ENCODE peak calls at places on chromosomes 16 and 17, in ten cellular contexts. One of them, this sample, is unnamed.

GRCh38 chr17:69166957-69167356 is 25.3 kb upstream of the ABCA6 start:
- DNase-seq in body of pancreas: no peak
- DNase-seq in breast epithelium: no peak
- DNase-seq in A549: no peak
- DNase-seq in heart left ventricle: no peak
- DNase-seq in testis: no peak
- DNase-seq in HCT116: no peak
- DNase-seq in endothelial cell of umbilical vein: no peak
- DNase-seq in suprapubic skin: no peak
- DNase-seq in vagina: no peak
- DNase-seq in this sample: no peak

GRCh38 chr17:70187383-70187782 is 18.1 kb downstream of the KCNJ2 start:
- DNase-seq in body of pancreas: no peak
- DNase-seq in breast epithelium: no peak
- DNase-seq in A549: no peak
- DNase-seq in heart left ventricle: no peak
- DNase-seq in testis: no peak
- DNase-seq in HCT116: no peak
- DNase-seq in endothelial cell of umbilical vein: no peak
- DNase-seq in suprapubic skin: no peak
- DNase-seq in vagina: no peak
- DNase-seq in this sample: no peak

GRCh38 chr17:78611636-78612035 is 34.4 kb upstream of the DNAH17 start:
- DNase-seq in body of pancreas: no peak
- DNase-seq in breast epithelium: no peak
- DNase-seq in A549: no peak
- DNase-seq in heart left ventricle: no peak
- DNase-seq in testis: no peak
- DNase-seq in HCT116: no peak
- DNase-seq in endothelial cell of umbilical vein: no peak
- DNase-seq in suprapubic skin: no peak
- DNase-seq in vagina: no peak
- DNase-seq in this sample: no peak

GRCh38 chr16:71360378-71360777 is 1.9 kb downstream of the CALB2 start:
- DNase-seq in body of pancreas: no peak
- DNase-seq in breast epithelium: no peak
- DNase-seq in A549: peak
- DNase-seq in heart left ventricle: no peak
- DNase-seq in testis: peak
- DNase-seq in HCT116: peak
- DNase-seq in endothelial cell of umbilical vein: peak
- DNase-seq in suprapubic skin: no peak
- DNase-seq in vagina: no peak
- DNase-seq in this sample: no peak

GRCh38 chr17:55285340-55286301 is 20.9 kb downstream of the HLF start:
- DNase-seq in body of pancreas: peak
- DNase-seq in breast epithelium: peak
- DNase-seq in A549: no peak
- DNase-seq in heart left ventricle: peak
- DNase-seq in testis: peak
- DNase-seq in HCT116: no peak
- DNase-seq in endothelial cell of umbilical vein: peak
- DNase-seq in suprapubic skin: peak
- DNase-seq in vagina: peak
- DNase-seq in this sample: peak

GRCh38 chr17:44556114-44556853 is 1.0 kb upstream of the FZD2 start:
- DNase-seq in body of pancreas: peak
- DNase-seq in breast epithelium: no peak
- DNase-seq in A549: peak
- DNase-seq in heart left ventricle: peak
- DNase-seq in testis: peak
- DNase-seq in HCT116: peak
- DNase-seq in endothelial cell of umbilical vein: peak
- DNase-seq in suprapubic skin: no peak
- DNase-seq in vagina: no peak
- DNase-seq in this sample: peak

GRCh38 chr16:68644303-68644702 is 807 bp upstream of the CDH3 start:
- DNase-seq in body of pancreas: no peak
- DNase-seq in breast epithelium: no peak
- DNase-seq in A549: no peak
- DNase-seq in heart left ventricle: no peak
- DNase-seq in testis: no peak
- DNase-seq in HCT116: no peak
- DNase-seq in endothelial cell of umbilical vein: no peak
- DNase-seq in suprapubic skin: no peak
- DNase-seq in vagina: no peak
- DNase-seq in this sample: peak

GRCh38 chr17:8121531-8122390 is 2.1 kb downstream of the HES7 start:
- DNase-seq in body of pancreas: no peak
- DNase-seq in breast epithelium: no peak
- DNase-seq in A549: peak
- DNase-seq in heart left ventricle: peak
- DNase-seq in testis: peak
- DNase-seq in HCT116: peak
- DNase-seq in endothelial cell of umbilical vein: peak
- DNase-seq in suprapubic skin: no peak
- DNase-seq in vagina: no peak
- DNase-seq in this sample: peak

GRCh38 chr16:56615353-56615752 is 7.0 kb downstream of the MT2A start:
- DNase-seq in body of pancreas: no peak
- DNase-seq in breast epithelium: no peak
- DNase-seq in A549: no peak
- DNase-seq in heart left ventricle: no peak
- DNase-seq in testis: no peak
- DNase-seq in HCT116: no peak
- DNase-seq in endothelial cell of umbilical vein: no peak
- DNase-seq in suprapubic skin: no peak
- DNase-seq in vagina: no peak
- DNase-seq in this sample: no peak

GRCh38 chr16:67399218-67399733 is 6.0 kb upstream of the TPPP3 start:
- DNase-seq in body of pancreas: peak
- DNase-seq in breast epithelium: no peak
- DNase-seq in A549: peak
- DNase-seq in heart left ventricle: no peak
- DNase-seq in testis: peak
- DNase-seq in HCT116: no peak
- DNase-seq in endothelial cell of umbilical vein: peak
- DNase-seq in suprapubic skin: no peak
- DNase-seq in vagina: no peak
- DNase-seq in this sample: peak

GRCh38 chr17:52647411-52647810 is 488.9 kb upstream of the CA10 start:
- DNase-seq in body of pancreas: no peak
- DNase-seq in breast epithelium: no peak
- DNase-seq in A549: no peak
- DNase-seq in heart left ventricle: no peak
- DNase-seq in testis: no peak
- DNase-seq in HCT116: no peak
- DNase-seq in endothelial cell of umbilical vein: no peak
- DNase-seq in suprapubic skin: no peak
- DNase-seq in vagina: no peak
- DNase-seq in this sample: no peak

GRCh38 chr16:30741461-30741914 is 6.7 kb upstream of the PHKG2 start:
- DNase-seq in body of pancreas: peak
- DNase-seq in breast epithelium: peak
- DNase-seq in A549: peak
- DNase-seq in heart left ventricle: no peak
- DNase-seq in testis: no peak
- DNase-seq in HCT116: peak
- DNase-seq in endothelial cell of umbilical vein: peak
- DNase-seq in suprapubic skin: peak
- DNase-seq in vagina: no peak
- DNase-seq in this sample: no peak

GRCh38 chr17:62627219-62627903 is at the start of gene MRC2:
- DNase-seq in body of pancreas: no peak
- DNase-seq in breast epithelium: no peak
- DNase-seq in A549: peak
- DNase-seq in heart left ventricle: peak
- DNase-seq in testis: peak
- DNase-seq in HCT116: peak
- DNase-seq in endothelial cell of umbilical vein: peak
- DNase-seq in suprapubic skin: no peak
- DNase-seq in vagina: no peak
- DNase-seq in this sample: peak

GRCh38 chr16:9570521-9570920 is 479.1 kb downstream of the HAPSTR1 start:
- DNase-seq in body of pancreas: no peak
- DNase-seq in breast epithelium: no peak
- DNase-seq in A549: no peak
- DNase-seq in heart left ventricle: no peak
- DNase-seq in testis: no peak
- DNase-seq in HCT116: no peak
- DNase-seq in endothelial cell of umbilical vein: no peak
- DNase-seq in suprapubic skin: no peak
- DNase-seq in vagina: no peak
- DNase-seq in this sample: no peak
- TF ChIP-seq POLR2A in body of pancreas: no peak
- TF ChIP-seq POLR2A in breast epithelium: no peak
- TF ChIP-seq POLR2A in A549: no peak
- TF ChIP-seq POLR2A in heart left ventricle: no peak
- TF ChIP-seq POLR2A in testis: no peak
- TF ChIP-seq POLR2A in HCT116: no peak
- TF ChIP-seq POLR2A in endothelial cell of umbilical vein: no peak
- TF ChIP-seq POLR2A in suprapubic skin: no peak
- TF ChIP-seq POLR2A in vagina: no peak
- TF ChIP-seq POLR2A in this sample: no peak

DNA sequence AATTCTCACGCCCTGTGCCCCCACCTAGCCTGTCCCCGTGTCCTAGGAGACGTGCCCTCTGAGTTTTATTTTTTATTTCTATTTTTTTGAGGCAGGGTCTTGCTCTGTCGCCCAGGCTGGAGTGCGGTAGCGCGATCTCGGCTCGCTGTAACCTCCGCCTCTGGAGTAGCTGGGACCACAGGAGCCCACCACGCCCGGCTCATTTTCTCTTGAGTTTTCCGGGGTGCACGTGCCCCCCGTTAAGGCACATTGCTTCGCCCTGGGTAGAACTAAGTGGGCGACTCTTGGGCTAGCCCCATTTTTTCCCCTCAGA is 655 bp upstream of the KLHDC4 start:
- DNase-seq in body of pancreas: no peak
- DNase-seq in breast epithelium: no peak
- DNase-seq in A549: no peak
- DNase-seq in heart left ventricle: no peak
- DNase-seq in testis: no peak
- DNase-seq in HCT116: no peak
- DNase-seq in endothelial cell of umbilical vein: no peak
- DNase-seq in suprapubic skin: no peak
- DNase-seq in vagina: no peak
- DNase-seq in this sample: peak
- H3K27ac ChIP-seq in body of pancreas: peak
- H3K27ac ChIP-seq in breast epithelium: peak
- H3K27ac ChIP-seq in A549: peak
- H3K27ac ChIP-seq in heart left ventricle: no peak
- H3K27ac ChIP-seq in testis: peak
- H3K27ac ChIP-seq in HCT116: peak
- H3K27ac ChIP-seq in endothelial cell of umbilical vein: peak
- H3K27ac ChIP-seq in suprapubic skin: peak
- H3K27ac ChIP-seq in vagina: peak
- H3K27ac ChIP-seq in this sample: no peak

GRCh38 chr17:28335959-28336871 is 654 bp downstream of the TNFAIP1 start:
- DNase-seq in body of pancreas: peak
- DNase-seq in breast epithelium: peak
- DNase-seq in A549: peak
- DNase-seq in heart left ventricle: peak
- DNase-seq in testis: peak
- DNase-seq in HCT116: peak
- DNase-seq in endothelial cell of umbilical vein: peak
- DNase-seq in suprapubic skin: no peak
- DNase-seq in vagina: peak
- DNase-seq in this sample: peak

GRCh38 chr17:28333083-28333746 is 2.1 kb downstream of the IFT20 start:
- DNase-seq in body of pancreas: no peak
- DNase-seq in breast epithelium: no peak
- DNase-seq in A549: no peak
- DNase-seq in heart left ventricle: no peak
- DNase-seq in testis: no peak
- DNase-seq in HCT116: no peak
- DNase-seq in endothelial cell of umbilical vein: no peak
- DNase-seq in suprapubic skin: no peak
- DNase-seq in vagina: no peak
- DNase-seq in this sample: no peak

GRCh38 chr17:28334176-28334575 is 1.1 kb downstream of the IFT20 start:
- DNase-seq in body of pancreas: no peak
- DNase-seq in breast epithelium: no peak
- DNase-seq in A549: no peak
- DNase-seq in heart left ventricle: no peak
- DNase-seq in testis: no peak
- DNase-seq in HCT116: no peak
- DNase-seq in endothelial cell of umbilical vein: peak
- DNase-seq in suprapubic skin: no peak
- DNase-seq in vagina: no peak
- DNase-seq in this sample: no peak

GRCh38 chr17:28334666-28335200 is 539 bp downstream of the IFT20 start:
- DNase-seq in body of pancreas: no peak
- DNase-seq in breast epithelium: no peak
- DNase-seq in A549: no peak
- DNase-seq in heart left ventricle: no peak
- DNase-seq in testis: peak
- DNase-seq in HCT116: no peak
- DNase-seq in endothelial cell of umbilical vein: no peak
- DNase-seq in suprapubic skin: no peak
- DNase-seq in vagina: no peak
- DNase-seq in this sample: no peak

DNA sequence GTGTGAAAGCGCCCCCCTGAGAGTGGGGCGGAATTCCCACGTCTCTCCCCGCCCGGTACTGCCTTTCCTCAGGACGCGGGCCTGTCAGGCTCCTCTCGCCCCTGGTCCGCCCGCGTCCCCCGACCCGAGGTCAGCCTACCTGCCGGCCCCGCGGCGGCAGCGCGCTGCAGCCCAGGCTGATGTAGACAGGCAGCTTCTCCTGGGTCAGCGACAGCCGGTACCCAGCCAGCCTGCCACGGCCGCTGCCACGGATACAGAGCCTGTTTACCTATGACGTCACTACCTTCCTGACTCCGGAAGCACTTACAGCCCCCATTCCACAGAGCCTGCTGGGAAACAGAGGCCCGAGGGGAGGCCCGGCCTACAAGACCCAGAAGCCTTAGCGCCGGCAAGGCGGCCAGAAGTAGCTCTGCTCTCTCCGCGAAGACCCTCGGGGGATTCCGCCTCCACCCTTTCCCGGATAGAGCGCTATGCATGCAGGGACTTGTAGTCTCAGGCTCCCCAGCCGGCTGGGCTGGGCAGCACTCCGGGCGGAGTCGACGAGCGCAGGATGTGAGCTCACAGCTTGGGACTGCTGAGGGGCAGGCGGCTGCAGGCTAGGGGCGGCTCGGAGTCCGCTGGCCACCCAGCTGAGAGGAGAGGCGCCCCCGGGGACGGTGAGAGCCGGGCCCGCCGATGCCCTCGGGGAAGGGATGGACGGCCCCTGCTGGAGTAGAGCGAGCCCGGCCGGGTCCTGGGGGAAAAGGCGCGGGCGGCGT is at the start of the genes IFT20 and TNFAIP1:
- DNase-seq in body of pancreas: peak
- DNase-seq in breast epithelium: peak
- DNase-seq in A549: peak
- DNase-seq in heart left ventricle: peak
- DNase-seq in testis: peak
- DNase-seq in HCT116: peak
- DNase-seq in endothelial cell of umbilical vein: peak
- DNase-seq in suprapubic skin: peak
- DNase-seq in vagina: peak
- DNase-seq in this sample: peak
- TF ChIP-seq POLR2A in body of pancreas: peak
- TF ChIP-seq POLR2A in breast epithelium: peak
- TF ChIP-seq POLR2A in A549: peak
- TF ChIP-seq POLR2A in heart left ventricle: peak
- TF ChIP-seq POLR2A in testis: peak
- TF ChIP-seq POLR2A in HCT116: peak
- TF ChIP-seq POLR2A in endothelial cell of umbilical vein: peak
- TF ChIP-seq POLR2A in suprapubic skin: peak
- TF ChIP-seq POLR2A in vagina: no peak
- TF ChIP-seq POLR2A in this sample: peak

GRCh38 chr17:67054608-67055007 is 10.3 kb downstream of the CACNG1 start:
- DNase-seq in body of pancreas: no peak
- DNase-seq in breast epithelium: no peak
- DNase-seq in A549: no peak
- DNase-seq in heart left ventricle: no peak
- DNase-seq in testis: no peak
- DNase-seq in HCT116: no peak
- DNase-seq in endothelial cell of umbilical vein: no peak
- DNase-seq in suprapubic skin: peak
- DNase-seq in vagina: peak
- DNase-seq in this sample: no peak
- H3K27ac ChIP-seq in body of pancreas: no peak
- H3K27ac ChIP-seq in breast epithelium: no peak
- H3K27ac ChIP-seq in A549: no peak
- H3K27ac ChIP-seq in heart left ventricle: no peak
- H3K27ac ChIP-seq in testis: no peak
- H3K27ac ChIP-seq in HCT116: no peak
- H3K27ac ChIP-seq in endothelial cell of umbilical vein: no peak
- H3K27ac ChIP-seq in suprapubic skin: no peak
- H3K27ac ChIP-seq in vagina: no peak
- H3K27ac ChIP-seq in this sample: no peak